ENCODE peak calls at places on chromosomes 1 and 21, in six cellular contexts. W is GM23338; R is PC-9; S is T-helper 2 cell; Z is NCI-H2081; U is stimulated activated CD8-positive, alpha-beta memory T cell treated with anti-CD3 and anti-CD28 coated beads, Interleukin-15, amount 100 ng/mL, for 1 hour. O is an unnamed sample.
A peak's percentile ranks its signal among the peaks of the same experiment; 100 is the strongest.

GRCh38 chr21:38742580-38743260 is 63.0 kb upstream of the ETS2 start:
- DNase-seq in W (no peak), R (no peak), S (no peak), Z (no peak), U (no peak), O (no peak)

GRCh38 chr1:18960409-18960808 is 3.9 kb upstream of the IFFO2 start:
- DNase-seq in W (no peak), R (no peak), S (no peak), Z (no peak), U (no peak), O (no peak)

GRCh38 chr1:93414749-93415148 is 33.2 kb upstream of the FNBP1L start:
- DNase-seq in W (no peak), R (no peak), S (no peak), Z (no peak), U (no peak), O (no peak)

GRCh38 chr1:20846461-20847374 is 59.6 kb upstream of the HP1BP3 start:
- DNase-seq in W (no peak), R (no peak), S (no peak), Z (no peak), U (no peak), O (no peak)

GRCh38 chr21:31284797-31285397 is 59.2 kb downstream of the TIAM1 start:
- DNase-seq in W (no peak), R (peak; percentile 2), S (no peak), Z (no peak), U (no peak), O (no peak)

GRCh38 chr1:47763456-47764171 is 233.6 kb downstream of the TRABD2B start:
- DNase-seq in W (no peak), R (no peak), S (no peak), Z (no peak), U (no peak), O (no peak)

GRCh38 chr1:1239624-1240347 is 6.7 kb downstream of the C1QTNF12 start:
- DNase-seq in W (no peak), R (peak; percentile 54), S (no peak), Z (no peak), U (no peak), O (no peak)

GRCh38 chr1:156146749-156147405 is 6.5 kb upstream of the SEMA4A start:
- DNase-seq in W (no peak), R (no peak), S (peak; percentile 63), Z (no peak), U (no peak), O (no peak)

GRCh38 chr1:61056674-61057439 is 25.5 kb upstream of the NFIA start:
- DNase-seq in W (peak; percentile 8), R (peak; percentile 38), S (peak; percentile 72), Z (peak; percentile 62), U (no peak), O (no peak)

GRCh38 chr1:213564215-213564659 is 423.5 kb upstream of the PROX1 start:
- DNase-seq in W (peak; percentile 78), R (no peak), S (no peak), Z (peak; percentile 49), U (no peak), O (no peak)

GRCh38 chr1:78255378-78255777 is 209.6 kb downstream of the GIPC2 start:
- DNase-seq in W (no peak), R (no peak), S (no peak), Z (no peak), U (no peak), O (no peak)

GRCh38 chr1:223827193-223827663 is 18.5 kb downstream of the TP53BP2 start:
- DNase-seq in W (no peak), R (no peak), S (no peak), Z (no peak), U (no peak), O (no peak)

GRCh38 chr1:165696625-165697100 is 1.7 kb downstream of the ALDH9A1 start:
- DNase-seq in W (no peak), R (no peak), S (no peak), Z (no peak), U (no peak), O (no peak)

GRCh38 chr1:1000357-1001056 is 610 bp upstream of the HES4 start:
- DNase-seq in W (peak; percentile 73), R (peak; percentile 87), S (peak; percentile 67), Z (no peak), U (peak; percentile 33), O (peak; percentile 71)

GRCh38 chr1:31013187-31013864 is 52.2 kb downstream of the PUM1 start:
- DNase-seq in W (no peak), R (no peak), S (peak; percentile 78), Z (no peak), U (no peak), O (no peak)

GRCh38 chr1:11893907-11894251 is 32.3 kb downstream of the KIAA2013 start:
- DNase-seq in W (peak; percentile 84), R (peak; percentile 68), S (peak; percentile 47), Z (peak; percentile 64), U (peak; percentile 43), O (peak; percentile 47)

GRCh38 chr1:109140384-109140783 is 26.5 kb downstream of the ELAPOR1 start:
- DNase-seq in W (no peak), R (no peak), S (no peak), Z (no peak), U (no peak), O (no peak)

GRCh38 chr1:209692296-209692695 is 12.3 kb upstream of the HSD11B1 start:
- DNase-seq in W (no peak), R (no peak), S (no peak), Z (no peak), U (no peak), O (no peak)

GRCh38 chr1:162166934-162167615 is 97.6 kb downstream of the NOS1AP start:
- DNase-seq in W (no peak), R (no peak), S (no peak), Z (peak; percentile 86), U (no peak), O (no peak)

GRCh38 chr1:82284213-82284612 is 483.5 kb downstream of the ADGRL2 start:
- DNase-seq in W (no peak), R (no peak), S (no peak), Z (no peak), U (no peak), O (no peak)

GRCh38 chr1:75855010-75855409 is 58.3 kb downstream of the MSH4 start:
- DNase-seq in W (no peak), R (peak; percentile 11), S (no peak), Z (no peak), U (no peak), O (no peak)

GRCh38 chr21:26982767-26983166 is 15.9 kb upstream of the ADAMTS5 start:
- DNase-seq in W (peak; percentile 3), R (no peak), S (no peak), Z (no peak), U (no peak), O (no peak)

GRCh38 chr1:17540255-17541001 is 930 bp downstream of the ARHGEF10L start:
- DNase-seq in W (peak; percentile 97), R (no peak), S (no peak), Z (no peak), U (no peak), O (no peak)

GRCh38 chr1:243575070-243575469 is 275.0 kb downstream of the AKT3 start:
- DNase-seq in W (no peak), R (no peak), S (no peak), Z (no peak), U (no peak), O (no peak)

GRCh38 chr1:26788836-26789611 is 1.3 kb downstream of the PIGV start:
- DNase-seq in W (peak; percentile 93), R (peak; percentile 79), S (peak; percentile 91), Z (peak; percentile 81), U (peak; percentile 77), O (peak; percentile 67)

GRCh38 chr1:154490327-154490726 is 11.7 kb upstream of the TDRD10 start:
- DNase-seq in W (no peak), R (no peak), S (no peak), Z (no peak), U (no peak), O (no peak)

GRCh38 chr1:215569987-215570824 is 3.1 kb downstream of the KCTD3 start:
- DNase-seq in W (no peak), R (no peak), S (no peak), Z (no peak), U (no peak), O (no peak)

GRCh38 chr1:44263191-44263944 is 50.1 kb downstream of the DMAP1 start:
- DNase-seq in W (no peak), R (no peak), S (no peak), Z (no peak), U (no peak), O (no peak)

GRCh38 chr1:71586030-71586429 is 505.2 kb upstream of the ZRANB2 start:
- DNase-seq in W (no peak), R (no peak), S (no peak), Z (no peak), U (no peak), O (no peak)

GRCh38 chr1:25566730-25567341 is 23.4 kb downstream of the LDLRAP1 start:
- DNase-seq in W (peak; percentile 47), R (no peak), S (no peak), Z (no peak), U (no peak), O (peak; percentile 16)

GRCh38 chr1:182698977-182699672 is 14.7 kb upstream of the RGS8 start:
- DNase-seq in W (no peak), R (no peak), S (no peak), Z (no peak), U (no peak), O (no peak)

GRCh38 chr1:200029035-200029623 is 1.6 kb downstream of the NR5A2 start:
- DNase-seq in W (peak; percentile 79), R (peak; percentile 63), S (peak; percentile 38), Z (peak; percentile 72), U (no peak), O (no peak)

GRCh38 chr21:36388835-36389234 is 3.6 kb downstream of the CHAF1B start:
- DNase-seq in W (peak; percentile 88), R (no peak), S (peak; percentile 13), Z (no peak), U (no peak), O (no peak)

GRCh38 chr21:45537111-45537745 is 5.0 kb downstream of the SLC19A1 start:
- DNase-seq in W (no peak), R (no peak), S (no peak), Z (no peak), U (no peak), O (no peak)

GRCh38 chr1:224684920-224685547 is 68.9 kb downstream of the CNIH3 start:
- DNase-seq in W (no peak), R (no peak), S (peak; percentile 35), Z (no peak), U (no peak), O (no peak)

GRCh38 chr1:176073524-176074157 is 133.4 kb downstream of the COP1 start:
- DNase-seq in W (peak; percentile 93), R (peak; percentile 12), S (peak; percentile 56), Z (peak; percentile 70), U (no peak), O (no peak)

O was measured in central memory CD8-positive, alpha-beta T cell.